ENCODE peak calls at places on chromosomes 1 and 21, in four cellular contexts. A, I, V and Z are unnamed samples. For H4K20me1, the result is how much of the 10 kb centered on the place peaks cover.

GRCh38 chr1:210678306-210678705 is 349.6 kb downstream of the HHAT start:
- DNase-seq in A (no peak), I (no peak), V (no peak), Z (no peak)

GRCh38 chr1:225654688-225655508 is 2.0 kb upstream of the ENAH start:
- DNase-seq in A (no peak), I (no peak), V (no peak), Z (peak)

GRCh38 chr1:170664283-170664827 is 424 bp downstream of the PRRX1 start:
- DNase-seq in A (no peak), I (no peak), V (no peak), Z (peak)

GRCh38 chr1:181554465-181554864 is 71.1 kb downstream of the CACNA1E start:
- DNase-seq in A (no peak), I (no peak), V (no peak), Z (no peak)

GRCh38 chr1:3197781-3198316 is 128.8 kb downstream of the PRDM16 start:
- DNase-seq in A (peak), I (no peak), V (no peak), Z (no peak)

GRCh38 chr1:77976433-77977076 is 2.3 kb downstream of the FUBP1 start:
- DNase-seq in A (no peak), I (no peak), V (peak), Z (no peak)

GRCh38 chr1:20496241-20496661 is 10.2 kb upstream of the CAMK2N1 start:
- DNase-seq in A (peak), I (no peak), V (no peak), Z (no peak)

GRCh38 chr1:189606047-189606446 is 871.6 kb downstream of the BRINP3 start:
- DNase-seq in A (no peak), I (no peak), V (no peak), Z (no peak)

GRCh38 chr21:38853421-38853919 is 47.7 kb downstream of the ETS2 start:
- DNase-seq in A (peak), I (no peak), V (peak), Z (peak)

GRCh38 chr21:41216486-41216885 is 48.5 kb downstream of the BACE2 start:
- DNase-seq in A (no peak), I (no peak), V (no peak), Z (no peak)

DNA sequence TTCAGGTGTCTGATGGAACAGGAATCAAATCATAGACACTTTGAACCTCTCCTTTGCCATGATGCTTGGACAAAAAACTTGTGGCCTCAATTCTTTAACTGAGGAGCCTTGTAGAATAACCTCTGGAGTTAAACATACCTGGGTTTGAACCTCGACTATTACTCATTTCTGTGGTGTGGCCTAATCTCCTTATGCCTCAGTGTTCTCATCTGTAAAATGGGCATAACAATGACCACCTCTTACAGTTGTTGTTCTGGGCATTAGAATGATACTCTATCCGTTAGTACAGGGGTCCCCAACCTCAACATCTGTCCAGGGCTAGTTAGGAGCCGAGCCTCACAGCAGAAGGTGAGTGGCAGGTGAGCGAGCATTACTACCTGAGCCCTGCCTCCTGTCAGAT is 137.2 kb downstream of the ROR1 start:
- DNase-seq in A (no peak), I (no peak), V (no peak), Z (no peak)
- TF ChIP-seq HDAC2 in A (no peak), I (no peak), V (no peak), Z (no peak)

GRCh38 chr1:81950037-81950436 is 149.3 kb downstream of the ADGRL2 start:
- DNase-seq in A (no peak), I (no peak), V (no peak), Z (no peak)

GRCh38 chr1:81950845-81951244 is 150.1 kb downstream of the ADGRL2 start:
- DNase-seq in A (no peak), I (no peak), V (no peak), Z (no peak)

GRCh38 chr1:81948495-81948894 is 147.8 kb downstream of the ADGRL2 start:
- DNase-seq in A (no peak), I (no peak), V (no peak), Z (no peak)

GRCh38 chr1:81954388-81955023 is 153.8 kb downstream of the ADGRL2 start:
- DNase-seq in A (no peak), I (no peak), V (no peak), Z (no peak)

GRCh38 chr1:81949421-81949820 is 148.7 kb downstream of the ADGRL2 start:
- DNase-seq in A (no peak), I (no peak), V (no peak), Z (no peak)
- H4K20me1 ChIP-seq in A (under half), I (under half), V (under half), Z (under half)

DNA sequence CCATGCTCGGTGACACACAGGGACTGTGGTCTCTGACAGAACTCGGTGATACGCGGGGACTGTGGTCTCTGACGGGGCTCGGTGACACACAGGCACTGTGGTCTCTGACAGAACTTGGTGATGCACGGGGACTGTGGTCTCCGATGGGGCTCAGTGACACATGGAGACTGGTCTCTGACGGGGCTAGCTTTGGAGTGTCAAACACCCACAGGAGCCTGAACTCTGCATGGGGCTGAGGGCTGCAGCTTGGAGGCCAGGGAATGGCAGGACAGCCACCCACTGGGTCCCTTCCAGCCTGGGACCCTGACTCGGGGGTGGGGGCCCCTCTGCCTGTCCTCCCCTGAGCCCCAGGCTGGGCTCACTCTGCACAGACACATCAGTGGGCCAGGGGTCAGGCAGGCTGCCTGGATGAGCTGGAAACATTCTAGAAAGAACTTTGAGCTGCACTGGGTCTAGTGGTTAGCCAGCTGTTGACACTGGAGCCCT is 49.7 kb downstream of the DISP3 start:
- DNase-seq in A (no peak), I (no peak), V (no peak), Z (no peak)
- TF ChIP-seq ZNF274 in A (no peak), I (no peak), V (no peak), Z (no peak)

GRCh38 chr1:83860506-83861221 is 138.3 kb downstream of the TTLL7 start:
- DNase-seq in A (peak), I (no peak), V (peak), Z (peak)
- TF ChIP-seq HDAC2 in A (no peak), I (no peak), V (no peak), Z (no peak)

DNA sequence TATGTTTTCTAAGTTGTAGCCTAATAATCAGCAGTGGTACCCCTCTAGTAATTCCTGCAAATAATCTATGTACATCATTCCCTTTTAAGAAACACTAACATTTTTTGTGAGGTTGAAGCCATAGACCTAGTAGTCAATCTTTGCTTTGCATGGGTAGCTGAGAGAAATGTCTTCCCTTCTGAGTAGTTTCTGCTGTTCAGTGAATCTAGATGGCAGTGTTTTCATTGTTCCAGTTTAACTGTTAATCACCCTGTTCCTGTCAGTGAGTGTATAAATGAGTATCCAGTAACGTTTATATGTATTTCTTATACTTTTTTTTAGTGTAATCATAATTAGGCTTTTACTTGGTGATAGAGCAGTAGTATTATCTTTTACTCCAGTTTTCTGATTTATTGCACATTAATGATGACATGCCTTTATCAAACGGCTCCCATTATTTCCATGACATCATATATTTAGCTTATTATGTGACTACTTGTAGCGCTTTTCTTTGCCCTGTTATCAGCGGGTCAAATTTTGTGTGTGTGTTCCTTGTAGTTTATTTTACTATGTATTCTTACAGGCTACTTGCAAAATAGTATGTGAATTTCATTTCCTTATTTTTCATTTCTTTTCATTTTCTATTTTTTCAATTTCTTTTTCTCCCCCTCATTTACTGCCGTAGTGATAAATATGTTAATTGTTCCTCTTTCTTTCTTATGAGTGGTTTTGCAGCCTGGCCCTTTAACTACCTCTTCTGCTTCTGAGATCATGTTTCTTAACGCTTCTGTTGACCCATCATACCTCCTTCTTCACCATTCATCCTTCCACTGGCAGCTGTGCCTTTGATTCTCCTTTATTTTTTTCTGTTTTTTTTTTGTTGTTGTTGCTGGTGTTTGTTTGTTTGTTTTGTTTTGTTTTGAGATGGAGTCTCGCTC is 18.8 kb downstream of the CEP350 start:
- DNase-seq in A (no peak), I (no peak), V (no peak), Z (no peak)
- H4K20me1 ChIP-seq in A (under half), I (under half), V (under half), Z (under half)